ENCODE peak calls at places on chromosomes 6 and 20, in ten cellular contexts. T is upper lobe of right lung, Y is AG04449, Q is choroid plexus epithelial cell, L is hepatocyte, G is neural crest cell, M is fibroblast of lung, K is psoas muscle, R is HL-60, H is Calu3. B is an unnamed sample.

GRCh38 chr6:38554700-38555413 is 84.9 kb downstream of the BTBD9 start:
- DNase-seq in M (peak; percentile 31), L (no peak), T (no peak), R (no peak), Q (peak; percentile 61), H (no peak), Y (peak; percentile 28), K (no peak), G (no peak), B (no peak)

GRCh38 chr6:113642714-113643442 is 214.3 kb upstream of the MARCKS start:
- DNase-seq in L (peak; percentile 94), G (no peak), M (peak; percentile 7), Q (peak; percentile 38), T (no peak), R (no peak), K (no peak), H (peak; percentile 74), Y (no peak), B (no peak)

GRCh38 chr20:53623454-53624206 is 30.0 kb upstream of the ZNF217 start:
- DNase-seq in R (no peak), K (peak; percentile 57), G (peak; percentile 41), Y (no peak), L (peak; percentile 84), M (peak; percentile 81), Q (peak; percentile 90), T (peak; percentile 63), H (peak; percentile 71), B (peak; percentile 29)

GRCh38 chr6:54481096-54481495 is 172.9 kb downstream of the TINAG start:
- DNase-seq in T (no peak), K (no peak), L (peak; percentile 21), G (no peak), R (no peak), Y (no peak), M (no peak), Q (peak; percentile 13), H (peak; percentile 41), B (no peak)

GRCh38 chr6:24667378-24667803 is 514 bp downstream of the ACOT13 start:
- DNase-seq in R (no peak), L (peak; percentile 76), G (no peak), Y (no peak), Q (peak; percentile 72), T (no peak), M (no peak), K (no peak), H (peak; percentile 34), B (no peak)

GRCh38 chr20:1102016-1102415 is 16.4 kb upstream of the PSMF1 start:
- DNase-seq in M (no peak), G (no peak), Y (no peak), L (no peak), K (no peak), H (no peak), R (no peak), T (no peak), Q (no peak), B (no peak)

GRCh38 chr6:100663219-100663863 is 198.6 kb upstream of the SIM1 start:
- DNase-seq in L (peak; percentile 8), K (no peak), Q (peak; percentile 88), M (peak; percentile 77), H (peak; percentile 13), G (no peak), R (no peak), Y (peak; percentile 70), T (no peak), B (no peak)

GRCh38 chr6:39520411-39520810 is 197.9 kb upstream of the KCNK16 start:
- DNase-seq in H (no peak), G (no peak), R (no peak), M (no peak), K (no peak), L (no peak), Y (no peak), Q (no peak), T (no peak), B (no peak)

GRCh38 chr6:10659697-10660348 is 34.6 kb downstream of the C6orf52 start:
- DNase-seq in L (peak; percentile 61), Q (peak; percentile 14), G (peak; percentile 9), M (no peak), T (peak; percentile 65), H (no peak), K (no peak), Y (no peak), R (no peak), B (no peak)

GRCh38 chr6:122789862-122790739 is 1.0 kb downstream of the SMPDL3A start:
- DNase-seq in H (no peak), M (peak; percentile 38), Y (no peak), Q (peak; percentile 61), T (peak; percentile 64), K (peak; percentile 23), G (no peak), R (peak; percentile 25), L (peak; percentile 59), B (peak; percentile 46)

DNA sequence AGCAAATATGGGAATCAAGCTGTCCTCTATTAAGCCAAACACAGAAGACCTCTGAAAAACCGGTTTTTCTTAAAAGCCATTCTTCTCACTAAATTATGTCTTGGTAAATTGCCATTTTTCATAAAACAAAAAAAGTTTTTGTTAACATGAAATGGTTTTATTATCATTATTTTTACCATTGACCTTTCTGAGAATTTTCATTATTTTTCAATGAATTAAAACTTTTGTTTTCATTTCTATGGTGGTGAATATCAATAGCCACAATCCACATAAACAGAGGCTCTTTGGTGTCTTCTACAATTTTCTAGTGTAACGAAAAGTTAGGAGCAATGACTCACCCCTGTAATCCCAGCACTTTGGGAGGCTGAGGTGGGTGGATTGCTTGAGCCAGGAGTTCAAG is 2.1 kb downstream of the SF3B5 start:
- DNase-seq in G (no peak), K (no peak), T (no peak), H (no peak), Q (no peak), L (no peak), M (no peak), R (no peak), Y (no peak), B (no peak)
- TF ChIP-seq CTCF in G (no peak), K (no peak), T (no peak), H (no peak), Q (no peak), L (no peak), M (no peak), R (no peak), Y (no peak), B (no peak)

GRCh38 chr6:20875369-20875963 is 341.2 kb downstream of the CDKAL1 start:
- DNase-seq in Q (peak; percentile 83), G (peak; percentile 8), L (peak; percentile 45), T (no peak), R (no peak), M (peak; percentile 74), H (peak; percentile 56), K (no peak), Y (no peak), B (no peak)
- TF ChIP-seq CTCF in Q (peak; percentile 75), G (peak; percentile 58), L (peak; percentile 50), T (peak; percentile 17), R (no peak), M (peak; percentile 61), H (peak; percentile 55), K (peak; percentile 18), Y (peak; percentile 25), B (no peak)

DNA sequence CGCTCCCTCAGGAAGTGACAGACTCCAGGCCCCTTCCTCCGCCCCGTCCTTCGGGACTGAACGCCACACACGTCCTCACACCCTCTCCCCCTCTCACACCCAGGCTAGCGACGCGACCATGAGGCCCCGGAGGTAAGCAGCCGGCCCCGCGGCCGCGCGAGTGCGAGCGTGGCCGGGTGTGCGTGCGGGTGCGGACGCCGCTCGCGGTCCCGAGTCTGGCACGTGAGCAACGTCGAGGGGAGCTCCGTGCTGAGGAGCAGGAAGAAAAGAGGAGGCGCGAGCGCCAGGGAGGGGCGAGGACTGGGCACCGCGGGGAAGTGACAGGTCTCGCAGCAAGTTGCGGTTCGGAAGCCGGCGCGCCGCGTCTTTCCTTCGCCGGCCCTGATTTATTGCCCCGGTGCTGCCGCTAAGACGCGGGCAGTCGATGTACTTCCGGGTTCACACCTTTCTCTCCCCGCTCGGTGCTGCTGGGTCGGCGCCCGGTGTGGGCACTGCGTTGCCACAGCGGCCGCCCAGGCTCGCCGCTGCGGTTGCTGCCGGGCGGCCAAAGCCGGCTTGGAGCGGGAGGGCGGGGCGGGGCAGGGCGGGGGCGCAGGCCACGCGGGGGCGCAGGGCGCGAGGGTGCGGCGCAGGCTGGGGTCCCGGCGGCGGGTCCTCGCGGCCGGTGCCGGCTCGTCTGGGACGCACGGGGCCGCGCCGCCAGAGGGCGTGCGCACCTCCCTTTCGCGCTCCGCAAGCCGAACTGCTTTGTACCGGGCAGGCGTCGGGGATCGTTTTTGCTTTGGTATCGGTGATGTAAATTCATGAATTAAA is 15.8 kb upstream of the LIN28B start:
- DNase-seq in H (peak; percentile 64), K (peak; percentile 32), R (no peak), M (peak; percentile 44), T (no peak), Y (no peak), L (peak; percentile 88), Q (peak; percentile 50), G (peak; percentile 82), B (peak; percentile 69)
- TF ChIP-seq CTCF in H (peak; percentile 50), K (peak; percentile 57), R (no peak), M (peak; percentile 49), T (peak; percentile 30), Y (peak; percentile 76), L (peak; percentile 69), Q (peak; percentile 58), G (peak; percentile 85), B (peak; percentile 48)

GRCh38 chr6:93419304-93420162 is at the start of gene EPHA7:
- DNase-seq in T (peak; percentile 93), L (peak; percentile 97), Q (peak; percentile 95), H (peak; percentile 80), Y (no peak), M (peak; percentile 95), K (peak; percentile 91), G (peak; percentile 94), R (no peak), B (peak; percentile 55)

GRCh38 chr6:93418113-93418447 is 1.3 kb downstream of the EPHA7 start:
- DNase-seq in M (no peak), T (no peak), R (no peak), Q (no peak), G (no peak), Y (no peak), L (peak; percentile 10), K (no peak), H (no peak), B (no peak)

GRCh38 chr6:93416575-93417420 is 2.6 kb downstream of the EPHA7 start:
- DNase-seq in Q (peak; percentile 35), H (peak; percentile 16), K (peak; percentile 13), R (no peak), L (peak; percentile 57), T (no peak), G (peak; percentile 48), Y (no peak), M (peak; percentile 30), B (no peak)

GRCh38 chr6:93418448-93419303 is 683 bp downstream of the EPHA7 start:
- DNase-seq in T (peak; percentile 66), R (no peak), Y (no peak), K (peak; percentile 20), Q (peak; percentile 34), G (peak; percentile 58), H (peak; percentile 14), L (peak; percentile 66), M (peak; percentile 54), B (peak; percentile 29)

DNA sequence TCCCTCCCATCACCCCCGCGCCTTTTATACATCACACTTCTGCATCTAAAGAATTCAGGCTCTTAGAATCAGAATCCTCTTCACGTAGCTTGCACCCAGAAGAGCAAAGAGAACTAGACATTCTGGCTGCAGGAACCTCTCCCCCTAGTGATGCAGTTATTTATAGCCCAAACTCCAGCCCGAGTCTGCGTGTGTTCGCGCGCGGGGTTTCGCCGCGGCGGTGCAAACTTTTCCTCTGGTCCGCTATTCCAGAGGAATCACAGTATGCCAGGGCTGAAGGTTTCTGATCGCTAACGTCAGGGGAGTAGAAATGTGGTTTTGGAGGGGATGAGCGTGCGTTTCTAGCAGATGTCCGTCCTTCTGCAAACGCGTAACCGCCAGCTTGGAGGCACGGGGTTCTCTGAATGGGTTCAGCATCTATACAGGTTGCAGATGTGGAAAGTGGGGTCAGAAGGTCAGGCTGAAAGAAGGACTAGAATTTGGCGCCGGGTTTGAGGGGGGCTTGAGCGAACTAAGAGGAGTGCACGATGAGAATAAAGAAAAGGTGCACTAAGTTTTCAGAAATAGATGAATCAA is 1.9 kb downstream of the EPHA7 start:
- DNase-seq in M (peak; percentile 73), K (no peak), Y (no peak), G (no peak), Q (peak; percentile 53), L (peak; percentile 48), R (no peak), H (no peak), T (no peak), B (no peak)
- TF ChIP-seq CTCF in M (peak; percentile 30), K (no peak), Y (no peak), G (peak; percentile 41), Q (peak; percentile 46), L (peak; percentile 36), R (no peak), H (no peak), T (no peak), B (no peak)